ENCODE peak calls at places on chromosomes 5 and 9, in five cellular contexts. P is HCT116, S is neural progenitor cell, H is PC-3, O is GM23338. X is an unnamed sample.

GRCh38 chr5:146475906-146476305 is 28.8 kb downstream of the TCERG1 start:
- DNase-seq in P (no peak), S (no peak), H (no peak), O (no peak), X (no peak)

GRCh38 chr9:131464354-131465000 is 38.2 kb upstream of the POMT1 start:
- DNase-seq in P (no peak), S (no peak), H (no peak), O (no peak), X (no peak)

GRCh38 chr5:108681079-108681921 is 66.4 kb upstream of the FER start:
- DNase-seq in P (peak; percentile 51), S (peak; percentile 71), H (peak; percentile 70), O (peak; percentile 82), X (peak; percentile 72)

GRCh38 chr5:150488519-150489357 is 19.2 kb upstream of the NDST1 start:
- DNase-seq in P (no peak), S (no peak), H (peak; percentile 67), O (no peak), X (no peak)

GRCh38 chr9:133693703-133694529 is 44.2 kb downstream of the SARDH start:
- DNase-seq in P (no peak), S (no peak), H (no peak), O (no peak), X (no peak)

GRCh38 chr5:11918463-11919045 is 14.3 kb upstream of the CTNND2 start:
- DNase-seq in P (no peak), S (no peak), H (no peak), O (no peak), X (no peak)

GRCh38 chr9:32525506-32525905 is 490 bp downstream of the RIGI start:
- DNase-seq in P (no peak), S (no peak), H (no peak), O (no peak), X (peak; percentile 19)

GRCh38 chr5:94777163-94777885 is 158.9 kb downstream of the SLF1 start:
- DNase-seq in P (no peak), S (no peak), H (no peak), O (no peak), X (no peak)

GRCh38 chr9:92506184-92506857 is 24.0 kb upstream of the ASPN start:
- DNase-seq in P (no peak), S (no peak), H (peak; percentile 79), O (no peak), X (peak; percentile 38)

GRCh38 chr5:146866263-146866662 is 12.3 kb downstream of the PPP2R2B start:
- DNase-seq in P (no peak), S (no peak), H (no peak), O (no peak), X (no peak)

GRCh38 chr5:79408028-79408427 is 105.9 kb downstream of the HOMER1 start:
- DNase-seq in P (no peak), S (no peak), H (no peak), O (no peak), X (no peak)

GRCh38 chr9:128987800-128988199 is 40.3 kb downstream of the NUP188 start:
- DNase-seq in P (no peak), S (no peak), H (peak; percentile 53), O (no peak), X (no peak)
- TF ChIP-seq CTCF in P (no peak), S (no peak), H (no peak), O (no peak), X (no peak)

GRCh38 chr5:38115318-38115827 is 143.0 kb upstream of the EGFLAM start:
- DNase-seq in P (no peak), S (no peak), H (no peak), O (no peak), X (no peak)
- H2AFZ ChIP-seq in P (no peak overlapping the region), S (no peak overlapping the region), H (no peak overlapping the region), O (no peak overlapping the region), X (no peak overlapping the region)

DNA sequence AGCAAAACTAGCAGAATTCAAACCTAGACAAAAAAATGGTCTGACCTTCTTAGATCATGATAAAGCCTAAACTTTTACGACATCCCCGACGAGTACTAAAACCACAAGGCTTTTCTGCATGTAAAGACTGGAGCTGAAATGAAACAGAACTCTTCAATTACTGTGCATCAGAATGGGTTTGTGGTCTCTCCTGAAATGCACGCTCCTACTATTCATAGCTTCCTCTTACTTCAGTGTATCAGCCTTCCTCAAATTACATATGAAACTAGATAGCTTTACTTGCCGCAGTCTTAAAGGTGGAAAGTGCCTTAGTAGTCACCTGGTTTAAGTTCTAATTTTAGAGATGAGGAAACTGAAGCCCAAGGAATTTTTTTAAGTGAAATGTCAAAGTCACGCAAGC is 24.6 kb upstream of the MED10 start:
- DNase-seq in P (no peak), S (no peak), H (no peak), O (no peak), X (no peak)
- TF ChIP-seq EZH2phosphoT487 in P (no peak), S (no peak), H (no peak), O (no peak), X (no peak)

GRCh38 chr5:43117092-43117491 is 3.6 kb upstream of the ZNF131 start:
- DNase-seq in P (no peak), S (no peak), H (no peak), O (no peak), X (no peak)

GRCh38 chr5:43115968-43116367 is 4.7 kb upstream of the ZNF131 start:
- DNase-seq in P (no peak), S (no peak), H (no peak), O (no peak), X (no peak)

GRCh38 chr5:43123887-43124286 is 3.2 kb downstream of the ZNF131 start:
- DNase-seq in P (no peak), S (no peak), H (no peak), O (no peak), X (no peak)

GRCh38 chr5:43121565-43122484 is 1.1 kb downstream of the ZNF131 start:
- DNase-seq in P (no peak), S (no peak), H (peak; percentile 46), O (peak; percentile 65), X (peak; percentile 42)

GRCh38 chr5:43120720-43121564 is at the start of gene ZNF131:
- DNase-seq in P (peak; percentile 93), S (peak; percentile 98), H (peak; percentile 99), O (peak; percentile 97), X (peak; percentile 99)
- TF ChIP-seq CTCF in P (no peak), S (no peak), H (no peak), O (no peak), X (no peak)

DNA sequence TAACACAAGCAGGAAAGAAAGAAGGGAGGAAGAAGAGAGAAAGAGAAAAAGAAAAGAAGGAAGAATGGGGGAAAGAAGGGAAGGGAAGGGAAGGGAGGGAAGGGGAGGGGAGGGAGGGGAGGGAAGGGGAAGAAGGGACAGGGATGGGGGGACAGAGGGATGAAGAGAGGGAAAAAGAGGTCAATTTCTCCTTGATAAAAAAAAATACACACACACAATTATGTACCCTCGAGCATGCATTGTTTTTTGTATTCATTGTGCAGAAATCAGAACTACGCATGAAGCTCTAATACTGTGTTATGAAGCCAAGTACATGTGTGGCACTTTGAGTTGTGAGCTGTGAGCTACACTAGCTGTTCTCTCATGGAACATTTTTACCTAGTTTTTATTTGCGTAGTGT is 274.9 kb upstream of the CDH18 start:
- DNase-seq in P (no peak), S (no peak), H (no peak), O (no peak), X (no peak)
- H2AFZ ChIP-seq in P (no peak overlapping the region), S (no peak overlapping the region), H (no peak overlapping the region), O (no peak overlapping the region), X (no peak overlapping the region)

GRCh38 chr5:149439899-149440655 is 61.0 kb upstream of the IL17B start:
- DNase-seq in P (peak; percentile 95), S (peak; percentile 51), H (peak; percentile 100), O (peak; percentile 90), X (peak; percentile 89)
- TF ChIP-seq EZH2phosphoT487 in P (no peak), S (no peak), H (no peak), O (no peak), X (no peak)

DNA sequence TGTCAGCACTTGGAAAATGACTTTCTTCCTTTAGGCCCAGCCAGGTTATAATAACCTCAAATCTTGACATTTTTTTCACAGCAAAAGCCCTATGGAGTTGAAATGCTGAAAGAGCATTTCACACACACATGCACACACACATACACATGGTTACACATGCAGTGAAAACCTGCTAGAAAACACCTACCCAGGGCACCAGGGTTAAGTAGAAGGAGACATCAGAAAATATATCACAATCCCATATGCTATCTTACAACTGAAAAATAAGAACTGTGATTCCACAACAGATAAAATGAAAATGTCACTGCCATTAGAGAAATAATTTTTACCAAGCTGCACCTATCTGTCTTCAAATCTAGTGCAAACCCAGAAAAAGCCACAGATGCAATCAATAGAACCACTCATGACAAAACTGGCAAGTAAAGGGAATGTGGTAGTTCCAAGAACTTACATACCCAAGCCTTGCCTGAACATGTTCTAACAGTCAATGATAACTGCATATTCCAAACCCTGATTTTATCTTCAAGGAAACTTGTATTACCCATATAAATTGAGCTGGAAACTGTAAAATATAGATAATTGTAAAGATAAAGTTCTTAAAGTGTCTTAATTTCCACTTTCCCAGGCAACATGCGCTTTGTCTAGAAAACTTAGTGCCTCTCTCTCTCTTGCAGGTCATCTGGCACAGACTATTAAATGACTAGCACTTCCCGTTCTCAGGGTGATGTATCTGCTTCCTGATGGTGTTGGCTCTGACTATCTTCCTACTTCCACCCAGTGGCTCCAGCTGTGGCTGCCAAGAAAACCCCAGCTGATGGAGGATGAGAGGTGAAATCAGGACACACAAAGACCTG is 250.2 kb upstream of the PTGER4 start:
- DNase-seq in P (no peak), S (no peak), H (peak; percentile 86), O (no peak), X (no peak)
- TF ChIP-seq CTCF in P (no peak), S (no peak), H (no peak), O (no peak), X (no peak)